ENCODE peak calls at places on chromosomes 16 and 17, in four cellular contexts. N is K562, A is GM12878, E is HepG2. G is an unnamed sample.

GRCh38 chr16:21646721-21647561 is 5.5 kb downstream of the IGSF6 start:
- DNase-seq in N (no peak), A (peak), E (no peak), G (no peak)

GRCh38 chr17:42340691-42341127 is 47.5 kb downstream of the STAT3 start:
- DNase-seq in N (no peak), A (no peak), E (no peak), G (no peak)

GRCh38 chr16:30054959-30055553 is 10.5 kb upstream of the ALDOA start:
- DNase-seq in N (peak), A (no peak), E (peak), G (peak)

GRCh38 chr17:44628234-44629188 is 27.8 kb upstream of the MEIOC start:
- DNase-seq in N (peak), A (peak), E (peak), G (no peak)

GRCh38 chr17:65495255-65496060 is 66.0 kb downstream of the AXIN2 start:
- DNase-seq in N (no peak), A (no peak), E (no peak), G (no peak)

GRCh38 chr16:17836868-17837602 is 366.3 kb upstream of the XYLT1 start:
- DNase-seq in N (peak), A (no peak), E (peak), G (no peak)

GRCh38 chr17:28497931-28498330 is 8.2 kb upstream of the FOXN1 start:
- DNase-seq in N (no peak), A (no peak), E (no peak), G (no peak)

GRCh38 chr16:1194665-1195392 is 30.2 kb downstream of the TPSG1 start:
- DNase-seq in N (peak), A (no peak), E (no peak), G (peak)

GRCh38 chr16:11389631-11390565 is 44.6 kb downstream of the RMI2 start:
- DNase-seq in N (no peak), A (no peak), E (no peak), G (no peak)

GRCh38 chr17:76556759-76557367 is 17.0 kb downstream of the PRCD start:
- DNase-seq in N (no peak), A (no peak), E (peak), G (no peak)

GRCh38 chr16:58464916-58465731 is 34.8 kb upstream of the NDRG4 start:
- DNase-seq in N (no peak), A (no peak), E (no peak), G (peak)

GRCh38 chr16:78291642-78292041 is 192.2 kb downstream of the WWOX start:
- DNase-seq in N (no peak), A (no peak), E (no peak), G (no peak)
- TF ChIP-seq FOXK2 in N (no peak), A (no peak), E (no peak), G (no peak)

GRCh38 chr17:1563786-1564613 is 1.4 kb upstream of the PITPNA start:
- DNase-seq in N (peak), A (no peak), E (no peak), G (no peak)

GRCh38 chr17:1560582-1561170 is 1.9 kb downstream of the PITPNA start:
- DNase-seq in N (no peak), A (no peak), E (no peak), G (no peak)

GRCh38 chr17:1559743-1560581 is 2.6 kb downstream of the PITPNA start:
- DNase-seq in N (no peak), A (no peak), E (no peak), G (no peak)

GRCh38 chr17:1562178-1562643 is 381 bp downstream of the PITPNA start:
- DNase-seq in N (peak), A (no peak), E (no peak), G (no peak)

DNA sequence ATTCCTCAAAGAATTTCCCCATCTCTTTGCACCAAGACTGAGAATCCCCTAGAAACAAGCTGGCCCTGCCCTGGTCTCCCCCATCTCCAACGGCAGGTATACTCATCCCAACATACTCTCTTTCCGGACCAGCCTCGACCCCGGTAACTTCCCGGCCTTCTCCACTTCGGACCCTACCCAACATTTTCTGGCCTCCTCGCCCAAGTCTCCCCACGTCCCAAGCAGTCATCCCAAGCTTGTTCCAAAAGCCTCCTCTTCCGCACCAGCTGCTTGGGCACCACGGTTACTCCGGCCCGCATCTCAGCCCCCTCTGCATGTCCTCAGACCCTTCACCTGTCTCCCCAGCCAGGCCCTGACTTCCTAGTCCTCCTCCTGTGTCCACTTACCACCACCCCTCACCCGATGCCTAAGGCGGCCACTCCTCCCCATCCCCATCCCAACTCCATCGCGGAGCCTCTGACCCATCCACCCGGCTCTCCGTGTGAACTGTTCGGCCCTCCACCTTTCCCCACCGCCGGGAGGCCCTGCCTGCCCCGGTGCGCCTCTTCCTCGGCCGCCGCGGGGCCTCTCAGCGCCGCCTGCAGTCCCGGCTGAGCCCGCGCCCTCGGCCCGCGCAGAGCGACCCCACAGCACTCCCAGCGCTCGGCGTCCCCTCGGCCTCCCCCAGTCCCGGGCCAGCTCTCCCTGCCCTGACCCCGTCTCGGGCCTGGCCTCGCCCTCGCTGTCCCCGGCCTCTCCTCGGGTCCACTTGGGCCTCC is 993 bp downstream of the PITPNA start:
- DNase-seq in N (peak), A (no peak), E (no peak), G (peak)
- TF ChIP-seq FOXK2 in N (no peak), A (no peak), E (no peak), G (no peak)

DNA sequence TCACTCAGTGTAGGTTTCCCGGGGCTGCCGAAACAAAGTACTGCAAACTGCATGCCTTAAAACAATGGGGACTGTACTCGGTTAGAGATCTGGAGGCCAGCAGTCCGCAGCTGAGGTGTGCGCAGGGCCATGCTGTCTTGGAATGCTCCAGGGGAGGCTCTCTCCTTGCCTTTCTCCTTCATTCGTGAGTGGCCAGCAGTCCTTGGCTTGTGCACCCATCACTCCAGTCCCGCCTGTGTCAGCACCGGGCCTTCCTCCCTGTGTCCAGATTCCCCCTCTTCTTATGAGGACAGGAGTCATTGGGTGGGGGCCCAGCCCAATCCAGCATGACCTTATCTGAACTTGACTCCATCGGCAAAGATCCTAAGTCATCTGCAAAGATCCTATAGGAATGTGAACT is 43.4 kb downstream of the COX4I1 start:
- DNase-seq in N (no peak), A (no peak), E (no peak), G (no peak)
- TF ChIP-seq FOXK2 in N (no peak), A (no peak), E (no peak), G (no peak)

GRCh38 chr17:4908301-4908700 is 5.4 kb upstream of the CHRNE start:
- DNase-seq in N (no peak), A (no peak), E (peak), G (no peak)
- TF ChIP-seq FOXK2 in N (no peak), A (no peak), E (no peak), G (no peak)